ENCODE peak calls at places on chromosomes 13 and 19, in four cellular contexts. T is K562, V is HepG2, R is GM12878. P is an unnamed sample.

GRCh38 chr19:18440421-18440877 is 2.5 kb upstream of the ISYNA1 start:
- DNase-seq in V (peak), R (no peak), T (no peak), P (no peak)

GRCh38 chr19:58395220-58395978 is at the start of gene RNF225:
- DNase-seq in T (peak), R (no peak), V (no peak), P (no peak)

GRCh38 chr19:10009269-10009665 is 1.0 kb downstream of the COL5A3 start:
- DNase-seq in R (no peak), V (no peak), T (peak), P (peak)

GRCh38 chr19:16457195-16457953 is 14.4 kb downstream of the EPS15L1 start:
- DNase-seq in V (peak), R (no peak), T (peak), P (no peak)

GRCh38 chr13:74771964-74772363 is 637.8 kb upstream of the KLF12 start:
- DNase-seq in R (no peak), V (no peak), T (no peak), P (no peak)

GRCh38 chr19:45146251-45146650 is 14.5 kb downstream of the NKPD1 start:
- DNase-seq in R (no peak), V (no peak), T (no peak), P (no peak)

GRCh38 chr19:16872728-16873127 is 16.1 kb upstream of the F2RL3 start:
- DNase-seq in R (no peak), V (no peak), T (no peak), P (no peak)

GRCh38 chr19:52258426-52258825 is 11.0 kb upstream of the ZNF766 start:
- DNase-seq in V (no peak), T (no peak), R (no peak), P (no peak)

GRCh38 chr19:3459322-3459881 is 20.9 kb downstream of the SMIM24 start:
- DNase-seq in T (peak), R (no peak), V (no peak), P (no peak)

GRCh38 chr19:4521170-4521887 is 3.0 kb upstream of the PLIN4 start:
- DNase-seq in R (no peak), V (peak), T (no peak), P (no peak)

GRCh38 chr13:73900591-73900990 is 233.6 kb downstream of the KLF12 start:
- DNase-seq in T (no peak), R (no peak), V (no peak), P (no peak)

DNA sequence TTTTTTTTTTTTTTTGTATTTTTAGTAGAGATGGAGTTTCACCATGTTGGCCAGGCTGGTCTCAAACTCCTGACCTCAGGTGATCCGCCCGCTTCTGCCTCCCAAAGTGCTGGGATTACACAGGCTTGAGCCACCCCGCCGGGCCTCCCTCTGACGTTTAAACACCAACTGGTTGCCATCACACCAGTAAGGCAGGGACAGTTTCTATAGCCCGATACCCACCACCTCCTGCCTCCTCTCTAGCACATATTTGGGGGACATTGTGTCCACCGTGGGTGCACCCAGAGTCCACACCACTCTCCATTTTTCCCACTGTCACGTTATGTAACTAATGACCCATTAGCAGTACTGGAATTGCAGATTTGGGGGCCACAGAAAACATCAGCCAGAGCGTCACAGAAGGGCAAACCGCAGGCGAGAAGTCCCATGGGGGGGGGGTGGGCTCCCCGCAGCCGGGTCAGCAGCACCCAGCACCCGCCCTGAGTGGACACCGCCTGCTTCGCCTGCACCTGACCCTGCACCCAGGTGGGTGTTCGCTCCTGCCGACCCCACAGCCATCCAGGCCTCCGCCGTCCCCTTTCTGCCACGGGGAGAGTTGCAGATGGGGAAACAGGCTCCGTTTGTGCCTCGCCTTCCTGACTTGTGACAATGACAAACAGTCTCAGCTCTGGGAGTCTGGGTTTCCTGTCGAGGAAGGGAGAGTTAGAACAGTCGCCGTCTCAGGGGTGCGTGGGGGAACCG is 3.6 kb downstream of the ONECUT3 start:
- DNase-seq in T (no peak), V (no peak), R (no peak), P (no peak)
- TF ChIP-seq FOXK2 in T (no peak), V (no peak), R (no peak), P (no peak)

GRCh38 chr19:54190942-54191670 is at the start of gene TSEN34:
- DNase-seq in R (no peak), T (peak), V (peak), P (peak)
- TF ChIP-seq FOXK2 in R (peak), T (no peak), V (no peak), P (no peak)

GRCh38 chr19:55647732-55648656 is at the start of gene CCDC106:
- DNase-seq in R (no peak), V (peak), T (peak), P (peak)
- TF ChIP-seq FOXK2 in R (no peak), V (no peak), T (no peak), P (no peak)

GRCh38 chr13:80630685-80631121 is 289.8 kb upstream of the SPRY2 start:
- DNase-seq in T (no peak), R (no peak), V (no peak), P (no peak)
- TF ChIP-seq FOXK2 in T (no peak), R (no peak), V (no peak), P (no peak)

DNA sequence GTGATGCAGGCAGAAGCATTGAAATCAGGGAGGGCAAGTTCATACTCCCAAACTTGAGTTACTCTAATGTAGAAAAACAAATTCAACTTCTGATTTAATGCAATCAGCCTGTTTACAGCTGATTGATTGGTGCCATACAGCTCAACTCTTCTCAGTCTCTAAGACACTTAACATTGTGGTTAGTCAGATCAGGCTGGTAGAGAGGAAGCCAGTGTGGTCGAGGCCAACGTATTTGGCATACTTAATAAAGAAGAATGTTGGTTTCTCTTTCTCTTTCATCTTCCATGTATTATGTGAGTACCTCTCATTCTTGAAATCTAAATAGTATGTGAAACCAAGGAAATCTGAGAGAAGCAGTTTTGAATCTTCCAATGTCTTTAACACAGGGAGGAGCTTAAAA is 255.0 kb upstream of the SLITRK1 start:
- DNase-seq in R (peak), V (no peak), T (no peak), P (no peak)
- TF ChIP-seq FOXK2 in R (no peak), V (no peak), T (no peak), P (no peak)

P was measured in HEK293T.